ENCODE peak calls at places on chromosome 7, in six cellular contexts. T is B cell, M is AG09319, F is K562, K is heart left ventricle, E is cardiac muscle cell. D is an unnamed sample.

GRCh38 chr7:95592570-95592969 is 3.7 kb downstream of the PDK4 start:
- DNase-seq in T (no peak), M (no peak), F (no peak), K (no peak), E (no peak), D (no peak)

GRCh38 chr7:130207642-130208041 is at the start of gene SSMEM1:
- DNase-seq in T (no peak), M (peak), F (peak), K (no peak), E (peak), D (no peak)

GRCh38 chr7:66779669-66780408 is 39.3 kb downstream of the RABGEF1 start:
- DNase-seq in T (no peak), M (no peak), F (no peak), K (no peak), E (peak), D (no peak)

GRCh38 chr7:26553128-26553527 is 261.5 kb downstream of the SNX10 start:
- DNase-seq in T (no peak), M (no peak), F (no peak), K (no peak), E (no peak), D (no peak)

GRCh38 chr7:5382281-5383041 is 41.2 kb downstream of the TNRC18 start:
- DNase-seq in T (no peak), M (no peak), F (peak), K (no peak), E (peak), D (no peak)

GRCh38 chr7:122140918-122141317 is 3.1 kb downstream of the AASS start:
- DNase-seq in T (no peak), M (no peak), F (no peak), K (no peak), E (no peak), D (no peak)

GRCh38 chr7:54946764-54947163 is 72.1 kb upstream of the EGFR start:
- DNase-seq in T (no peak), M (no peak), F (no peak), K (no peak), E (no peak), D (no peak)

GRCh38 chr7:12731214-12731656 is 43.8 kb downstream of the ARL4A start:
- DNase-seq in T (no peak), M (no peak), F (peak), K (no peak), E (peak), D (no peak)

GRCh38 chr7:36129048-36129534 is 24.0 kb upstream of the EEPD1 start:
- DNase-seq in T (no peak), M (no peak), F (no peak), K (no peak), E (peak), D (no peak)
- TF ChIP-seq CTCF in T (no peak), M (no peak), F (no peak), K (no peak), E (no peak), D (no peak)

DNA sequence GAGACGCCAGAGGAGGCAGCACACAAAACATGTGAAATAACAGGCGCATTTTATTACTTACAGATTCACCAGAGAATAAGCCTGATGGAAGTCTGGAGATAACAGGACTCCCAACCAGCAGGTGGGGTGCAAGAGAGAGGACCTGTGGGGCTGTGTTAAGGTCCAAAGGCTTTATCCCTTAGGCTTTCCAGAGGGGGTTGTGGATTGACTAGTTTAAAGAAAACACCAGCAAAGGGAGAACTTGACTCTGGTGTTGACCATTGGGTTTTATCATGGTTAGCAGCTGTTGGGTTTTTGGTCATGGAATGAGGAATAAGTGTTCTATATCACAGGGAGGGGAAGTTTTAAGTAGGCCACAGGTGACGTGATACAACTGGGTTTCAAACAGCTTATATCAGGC is 1.6 kb upstream of the CRPPA start:
- DNase-seq in T (no peak), M (no peak), F (peak), K (no peak), E (no peak), D (no peak)
- TF ChIP-seq CTCF in T (no peak), M (no peak), F (peak), K (no peak), E (no peak), D (no peak)

GRCh38 chr7:127588697-127589482 is 679 bp downstream of the ARF5 start:
- DNase-seq in T (peak), M (peak), F (peak), K (peak), E (peak), D (peak)
- TF ChIP-seq CTCF in T (no peak), M (peak), F (peak), K (peak), E (peak), D (no peak)

DNA sequence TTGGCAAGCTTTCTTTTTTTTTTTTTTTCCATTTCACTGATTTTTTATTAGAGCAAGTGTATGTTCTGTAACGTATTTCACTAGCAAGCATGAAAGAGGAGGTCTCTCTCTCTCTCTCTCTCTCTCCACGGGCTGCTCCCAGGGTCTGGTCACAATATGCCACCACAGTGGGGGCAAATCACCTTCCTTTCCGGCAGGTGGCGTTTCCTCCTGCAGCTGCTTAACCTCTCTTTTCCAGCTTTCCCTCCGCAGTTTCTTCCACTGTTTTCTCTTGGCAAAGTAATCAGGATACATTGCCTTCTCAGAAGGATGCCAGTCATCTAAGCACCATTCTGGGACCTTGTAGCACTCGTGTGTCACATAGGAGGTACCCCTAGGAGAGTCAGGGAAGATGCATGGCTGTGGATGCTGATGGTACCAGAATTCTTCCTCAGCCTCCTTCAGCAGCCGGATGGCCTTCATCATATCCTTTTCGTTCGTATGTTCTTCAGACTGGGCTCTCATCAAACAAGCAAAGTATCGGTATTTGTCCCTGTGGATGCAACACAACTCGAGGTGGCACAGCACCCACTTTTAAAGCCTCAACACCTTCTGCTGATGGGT is 197.3 kb upstream of the PODXL start:
- DNase-seq in T (no peak), M (no peak), F (peak), K (no peak), E (peak), D (peak)
- TF ChIP-seq CTCF in T (no peak), M (peak), F (peak), K (peak), E (peak), D (peak)

GRCh38 chr7:77537595-77538185 is 595 bp downstream of the PTPN12 start:
- DNase-seq in T (peak), M (no peak), F (peak), K (peak), E (peak), D (peak)

GRCh38 chr7:77536017-77536412 is 1.1 kb upstream of the PTPN12 start:
- DNase-seq in T (no peak), M (no peak), F (no peak), K (no peak), E (no peak), D (no peak)

GRCh38 chr7:77538186-77538907 is 1.3 kb downstream of the PTPN12 start:
- DNase-seq in T (peak), M (peak), F (peak), K (peak), E (peak), D (peak)

GRCh38 chr7:77537136-77537594 is at the start of gene PTPN12:
- DNase-seq in T (no peak), M (no peak), F (no peak), K (no peak), E (no peak), D (no peak)

GRCh38 chr7:77536413-77537135 is 521 bp upstream of the PTPN12 start:
- DNase-seq in T (peak), M (peak), F (peak), K (peak), E (peak), D (peak)
- TF ChIP-seq CTCF in T (no peak), M (no peak), F (no peak), K (no peak), E (no peak), D (no peak)

DNA sequence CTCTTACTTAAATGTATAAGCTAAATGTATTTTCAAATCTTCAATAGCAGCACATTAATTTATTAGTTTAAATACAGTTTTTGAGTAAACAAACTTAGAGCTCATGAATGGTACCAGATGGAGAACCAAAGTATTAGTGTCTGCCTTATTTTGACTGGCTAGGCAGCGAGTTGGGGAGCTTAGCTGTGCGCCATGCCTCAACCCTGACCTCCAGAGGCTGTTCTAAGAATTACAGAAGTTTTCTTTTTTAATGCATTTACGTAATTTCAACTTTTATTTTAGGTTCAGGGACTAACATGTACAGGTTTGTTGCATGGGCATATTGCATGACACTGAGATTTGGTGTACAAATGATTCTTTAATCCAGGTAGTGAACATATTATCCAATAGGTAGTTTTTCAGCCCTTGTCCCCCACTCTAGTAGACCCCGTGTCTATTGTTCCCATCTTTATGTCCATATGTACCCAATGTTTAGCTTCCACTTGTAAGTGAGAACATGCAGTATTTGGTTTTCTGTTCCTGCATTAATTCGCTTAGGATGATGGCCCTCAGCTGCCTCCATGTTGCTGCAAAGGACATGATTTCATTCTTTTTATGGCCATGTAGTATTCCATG is 166.8 kb downstream of the IQUB start:
- DNase-seq in T (no peak), M (no peak), F (peak), K (no peak), E (peak), D (peak)
- TF ChIP-seq CTCF in T (no peak), M (peak), F (peak), K (peak), E (peak), D (peak)

GRCh38 chr7:20993693-20994092 is 207.0 kb upstream of the SP8 start:
- DNase-seq in T (no peak), M (no peak), F (no peak), K (no peak), E (no peak), D (no peak)

GRCh38 chr7:20991544-20991943 is 204.9 kb upstream of the SP8 start:
- DNase-seq in T (no peak), M (no peak), F (no peak), K (no peak), E (no peak), D (no peak)
- TF ChIP-seq CTCF in T (no peak), M (no peak), F (no peak), K (no peak), E (no peak), D (no peak)

D was measured in endothelial cell.